ENCODE peak calls at places on chromosome X, in nine cellular contexts. One of them, this sample, is unnamed.

GRCh38 chrX:22800360-22800759 is 199.4 kb upstream of the DDX53 start:
- DNase-seq in A549: no peak
- DNase-seq in nephron progenitor cell: no peak
- DNase-seq in IMR-90: peak
- DNase-seq in AG04450: peak
- DNase-seq in stomach: no peak
- DNase-seq in foreskin fibroblast: peak
- DNase-seq in heart right ventricle: peak
- DNase-seq in GM12865: no peak
- DNase-seq in this sample: peak

GRCh38 chrX:2342878-2343277 is 157.9 kb downstream of the DHRSX start:
- DNase-seq in A549: no peak
- DNase-seq in nephron progenitor cell: no peak
- DNase-seq in IMR-90: peak
- DNase-seq in AG04450: peak
- DNase-seq in stomach: no peak
- DNase-seq in foreskin fibroblast: peak
- DNase-seq in heart right ventricle: no peak
- DNase-seq in GM12865: no peak
- DNase-seq in this sample: peak

GRCh38 chrX:905828-906566 is 275.4 kb downstream of the SHOX start:
- DNase-seq in A549: no peak
- DNase-seq in nephron progenitor cell: no peak
- DNase-seq in IMR-90: no peak
- DNase-seq in AG04450: no peak
- DNase-seq in stomach: no peak
- DNase-seq in foreskin fibroblast: no peak
- DNase-seq in heart right ventricle: no peak
- DNase-seq in GM12865: no peak
- DNase-seq in this sample: no peak

GRCh38 chrX:111127038-111127437 is 31.0 kb downstream of the PAK3 start:
- DNase-seq in A549: no peak
- DNase-seq in nephron progenitor cell: no peak
- DNase-seq in IMR-90: no peak
- DNase-seq in AG04450: no peak
- DNase-seq in stomach: no peak
- DNase-seq in foreskin fibroblast: no peak
- DNase-seq in heart right ventricle: no peak
- DNase-seq in GM12865: no peak
- DNase-seq in this sample: no peak

GRCh38 chrX:136779346-136779781 is 1.4 kb downstream of the ARHGEF6 start:
- DNase-seq in A549: no peak
- DNase-seq in nephron progenitor cell: no peak
- DNase-seq in IMR-90: no peak
- DNase-seq in AG04450: no peak
- DNase-seq in stomach: no peak
- DNase-seq in foreskin fibroblast: peak
- DNase-seq in heart right ventricle: no peak
- DNase-seq in GM12865: peak
- DNase-seq in this sample: no peak

GRCh38 chrX:70039758-70040157 is 10.0 kb downstream of the AWAT2 start:
- DNase-seq in A549: no peak
- DNase-seq in nephron progenitor cell: no peak
- DNase-seq in IMR-90: no peak
- DNase-seq in AG04450: no peak
- DNase-seq in stomach: no peak
- DNase-seq in foreskin fibroblast: peak
- DNase-seq in heart right ventricle: no peak
- DNase-seq in GM12865: no peak
- DNase-seq in this sample: no peak

GRCh38 chrX:13201605-13202219 is 118.1 kb downstream of the ATXN3L start:
- DNase-seq in A549: no peak
- DNase-seq in nephron progenitor cell: no peak
- DNase-seq in IMR-90: no peak
- DNase-seq in AG04450: no peak
- DNase-seq in stomach: peak
- DNase-seq in foreskin fibroblast: no peak
- DNase-seq in heart right ventricle: no peak
- DNase-seq in GM12865: no peak
- DNase-seq in this sample: no peak

GRCh38 chrX:136168929-136169735 is 21.8 kb downstream of the FHL1 start:
- DNase-seq in A549: no peak
- DNase-seq in nephron progenitor cell: peak
- DNase-seq in IMR-90: peak
- DNase-seq in AG04450: peak
- DNase-seq in stomach: no peak
- DNase-seq in foreskin fibroblast: peak
- DNase-seq in heart right ventricle: peak
- DNase-seq in GM12865: no peak
- DNase-seq in this sample: peak

GRCh38 chrX:22534643-22535042 is 261.9 kb downstream of the CBLL2 start:
- DNase-seq in A549: no peak
- DNase-seq in nephron progenitor cell: no peak
- DNase-seq in IMR-90: peak
- DNase-seq in AG04450: peak
- DNase-seq in stomach: no peak
- DNase-seq in foreskin fibroblast: peak
- DNase-seq in heart right ventricle: peak
- DNase-seq in GM12865: no peak
- DNase-seq in this sample: peak

GRCh38 chrX:119677654-119677981 is 15.3 kb downstream of the SEPTIN6 start:
- DNase-seq in A549: no peak
- DNase-seq in nephron progenitor cell: no peak
- DNase-seq in IMR-90: no peak
- DNase-seq in AG04450: no peak
- DNase-seq in stomach: no peak
- DNase-seq in foreskin fibroblast: no peak
- DNase-seq in heart right ventricle: no peak
- DNase-seq in GM12865: no peak
- DNase-seq in this sample: no peak

GRCh38 chrX:53486285-53486684 is 52.1 kb upstream of the HSD17B10 start:
- DNase-seq in A549: no peak
- DNase-seq in nephron progenitor cell: no peak
- DNase-seq in IMR-90: no peak
- DNase-seq in AG04450: no peak
- DNase-seq in stomach: no peak
- DNase-seq in foreskin fibroblast: no peak
- DNase-seq in heart right ventricle: no peak
- DNase-seq in GM12865: no peak
- DNase-seq in this sample: no peak

GRCh38 chrX:15930585-15930984 is 76.0 kb upstream of the AP1S2 start:
- DNase-seq in A549: peak
- DNase-seq in nephron progenitor cell: no peak
- DNase-seq in IMR-90: peak
- DNase-seq in AG04450: peak
- DNase-seq in stomach: no peak
- DNase-seq in foreskin fibroblast: peak
- DNase-seq in heart right ventricle: no peak
- DNase-seq in GM12865: peak
- DNase-seq in this sample: peak

GRCh38 chrX:40154853-40155616 is 57.3 kb upstream of the BCOR start:
- DNase-seq in A549: peak
- DNase-seq in nephron progenitor cell: peak
- DNase-seq in IMR-90: peak
- DNase-seq in AG04450: no peak
- DNase-seq in stomach: peak
- DNase-seq in foreskin fibroblast: peak
- DNase-seq in heart right ventricle: peak
- DNase-seq in GM12865: peak
- DNase-seq in this sample: peak

GRCh38 chrX:70434352-70434866 is 10.2 kb upstream of the DLG3 start:
- DNase-seq in A549: peak
- DNase-seq in nephron progenitor cell: peak
- DNase-seq in IMR-90: peak
- DNase-seq in AG04450: peak
- DNase-seq in stomach: peak
- DNase-seq in foreskin fibroblast: peak
- DNase-seq in heart right ventricle: peak
- DNase-seq in GM12865: peak
- DNase-seq in this sample: peak

GRCh38 chrX:12975999-12976558 is 1.2 kb downstream of the TMSB4X start:
- DNase-seq in A549: peak
- DNase-seq in nephron progenitor cell: peak
- DNase-seq in IMR-90: peak
- DNase-seq in AG04450: no peak
- DNase-seq in stomach: peak
- DNase-seq in foreskin fibroblast: peak
- DNase-seq in heart right ventricle: no peak
- DNase-seq in GM12865: peak
- DNase-seq in this sample: no peak

GRCh38 chrX:53262918-53263394 is 18.4 kb downstream of the IQSEC2 start:
- DNase-seq in A549: peak
- DNase-seq in nephron progenitor cell: no peak
- DNase-seq in IMR-90: peak
- DNase-seq in AG04450: no peak
- DNase-seq in stomach: no peak
- DNase-seq in foreskin fibroblast: peak
- DNase-seq in heart right ventricle: no peak
- DNase-seq in GM12865: no peak
- DNase-seq in this sample: peak

GRCh38 chrX:45788315-45788714 is 587.6 kb upstream of the DIPK2B start:
- DNase-seq in A549: no peak
- DNase-seq in nephron progenitor cell: no peak
- DNase-seq in IMR-90: no peak
- DNase-seq in AG04450: no peak
- DNase-seq in stomach: no peak
- DNase-seq in foreskin fibroblast: no peak
- DNase-seq in heart right ventricle: no peak
- DNase-seq in GM12865: no peak
- DNase-seq in this sample: no peak

GRCh38 chrX:39855748-39856129 is 242.0 kb downstream of the BCOR start:
- DNase-seq in A549: peak
- DNase-seq in nephron progenitor cell: no peak
- DNase-seq in IMR-90: peak
- DNase-seq in AG04450: no peak
- DNase-seq in stomach: peak
- DNase-seq in foreskin fibroblast: peak
- DNase-seq in heart right ventricle: no peak
- DNase-seq in GM12865: peak
- DNase-seq in this sample: peak

GRCh38 chrX:68940601-68941000 is 111.8 kb downstream of the EFNB1 start:
- DNase-seq in A549: no peak
- DNase-seq in nephron progenitor cell: no peak
- DNase-seq in IMR-90: no peak
- DNase-seq in AG04450: no peak
- DNase-seq in stomach: no peak
- DNase-seq in foreskin fibroblast: no peak
- DNase-seq in heart right ventricle: no peak
- DNase-seq in GM12865: no peak
- DNase-seq in this sample: peak

GRCh38 chrX:69538321-69538876 is 34.3 kb downstream of the NALF2 start:
- DNase-seq in A549: peak
- DNase-seq in nephron progenitor cell: peak
- DNase-seq in IMR-90: peak
- DNase-seq in AG04450: peak
- DNase-seq in stomach: peak
- DNase-seq in foreskin fibroblast: peak
- DNase-seq in heart right ventricle: peak
- DNase-seq in GM12865: peak
- DNase-seq in this sample: peak

GRCh38 chrX:133921764-133922389 is 63.5 kb downstream of the GPC3 start:
- DNase-seq in A549: peak
- DNase-seq in nephron progenitor cell: peak
- DNase-seq in IMR-90: peak
- DNase-seq in AG04450: no peak
- DNase-seq in stomach: peak
- DNase-seq in foreskin fibroblast: peak
- DNase-seq in heart right ventricle: peak
- DNase-seq in GM12865: peak
- DNase-seq in this sample: peak
- TF ChIP-seq CTCF in A549: peak
- TF ChIP-seq CTCF in nephron progenitor cell: peak
- TF ChIP-seq CTCF in IMR-90: peak
- TF ChIP-seq CTCF in AG04450: peak
- TF ChIP-seq CTCF in stomach: peak
- TF ChIP-seq CTCF in foreskin fibroblast: peak
- TF ChIP-seq CTCF in heart right ventricle: no peak
- TF ChIP-seq CTCF in GM12865: peak
- TF ChIP-seq CTCF in this sample: peak

GRCh38 chrX:85544609-85545008 is 165.1 kb upstream of the POF1B start:
- DNase-seq in A549: no peak
- DNase-seq in nephron progenitor cell: no peak
- DNase-seq in IMR-90: no peak
- DNase-seq in AG04450: no peak
- DNase-seq in stomach: no peak
- DNase-seq in foreskin fibroblast: peak
- DNase-seq in heart right ventricle: no peak
- DNase-seq in GM12865: no peak
- DNase-seq in this sample: peak
- TF ChIP-seq CTCF in A549: peak
- TF ChIP-seq CTCF in nephron progenitor cell: peak
- TF ChIP-seq CTCF in IMR-90: peak
- TF ChIP-seq CTCF in AG04450: peak
- TF ChIP-seq CTCF in stomach: peak
- TF ChIP-seq CTCF in foreskin fibroblast: no peak
- TF ChIP-seq CTCF in heart right ventricle: no peak
- TF ChIP-seq CTCF in GM12865: no peak
- TF ChIP-seq CTCF in this sample: peak

DNA sequence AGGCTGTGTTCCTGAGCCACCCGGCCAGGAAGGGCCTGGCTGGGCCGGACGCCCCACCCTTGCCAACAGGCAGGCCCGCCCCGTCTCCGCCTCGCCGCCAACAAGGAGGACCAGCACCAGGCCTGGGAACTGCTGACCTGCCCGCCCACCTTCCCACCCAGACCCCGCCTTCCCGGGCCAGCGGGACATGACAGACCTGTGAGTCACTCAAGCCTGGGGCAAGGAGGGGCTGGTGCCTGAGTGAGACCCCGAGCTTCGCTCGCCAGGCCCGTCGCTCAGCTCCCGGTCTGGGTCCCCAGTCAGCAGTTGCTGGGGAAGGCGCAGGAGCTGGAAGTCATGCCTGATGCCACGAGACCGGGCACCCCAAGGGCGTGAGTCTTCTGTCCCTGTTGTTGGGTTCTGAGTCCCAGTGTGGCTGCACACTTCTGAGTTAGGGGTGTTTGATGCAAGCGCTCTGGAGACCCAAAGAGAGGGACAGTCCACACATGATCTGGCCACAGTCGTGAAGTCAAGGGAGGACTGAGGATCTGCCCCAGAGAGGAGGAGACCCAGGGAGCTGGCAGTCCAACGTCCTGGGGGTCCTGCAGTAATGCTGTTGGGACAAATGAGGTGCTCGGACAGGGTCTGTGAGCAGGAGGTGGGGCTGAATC is at the start of gene DNASE1L1:
- DNase-seq in A549: peak
- DNase-seq in nephron progenitor cell: peak
- DNase-seq in IMR-90: peak
- DNase-seq in AG04450: peak
- DNase-seq in stomach: peak
- DNase-seq in foreskin fibroblast: peak
- DNase-seq in heart right ventricle: peak
- DNase-seq in GM12865: peak
- DNase-seq in this sample: peak
- TF ChIP-seq CTCF in A549: no peak
- TF ChIP-seq CTCF in nephron progenitor cell: no peak
- TF ChIP-seq CTCF in IMR-90: no peak
- TF ChIP-seq CTCF in AG04450: no peak
- TF ChIP-seq CTCF in stomach: no peak
- TF ChIP-seq CTCF in foreskin fibroblast: no peak
- TF ChIP-seq CTCF in heart right ventricle: no peak
- TF ChIP-seq CTCF in GM12865: no peak
- TF ChIP-seq CTCF in this sample: no peak

GRCh38 chrX:28178206-28178605 is 197.0 kb upstream of the DCAF8L1 start:
- DNase-seq in A549: no peak
- DNase-seq in nephron progenitor cell: no peak
- DNase-seq in IMR-90: no peak
- DNase-seq in AG04450: no peak
- DNase-seq in stomach: no peak
- DNase-seq in foreskin fibroblast: no peak
- DNase-seq in heart right ventricle: no peak
- DNase-seq in GM12865: no peak
- DNase-seq in this sample: no peak

GRCh38 chrX:28177202-28177601 is 196.0 kb upstream of the DCAF8L1 start:
- DNase-seq in A549: no peak
- DNase-seq in nephron progenitor cell: no peak
- DNase-seq in IMR-90: no peak
- DNase-seq in AG04450: no peak
- DNase-seq in stomach: no peak
- DNase-seq in foreskin fibroblast: no peak
- DNase-seq in heart right ventricle: no peak
- DNase-seq in GM12865: peak
- DNase-seq in this sample: no peak
- TF ChIP-seq CTCF in A549: no peak
- TF ChIP-seq CTCF in nephron progenitor cell: peak
- TF ChIP-seq CTCF in IMR-90: peak
- TF ChIP-seq CTCF in AG04450: peak
- TF ChIP-seq CTCF in stomach: no peak
- TF ChIP-seq CTCF in foreskin fibroblast: no peak
- TF ChIP-seq CTCF in heart right ventricle: no peak
- TF ChIP-seq CTCF in GM12865: peak
- TF ChIP-seq CTCF in this sample: no peak